ENCODE peak calls at places on chromosome 2, in four cellular contexts. One of them, this sample, is unnamed.

GRCh38 chr2:168246483-168247340 is 683 bp downstream of the STK39 start:
- DNase-seq in T-helper 2 cell: peak; percentile 63
- DNase-seq in SW 1271: no peak
- DNase-seq in M059J: peak; percentile 65
- DNase-seq in this sample: peak; percentile 39

GRCh38 chr2:7672027-7672684 is 754.9 kb downstream of the RNF144A start:
- DNase-seq in T-helper 2 cell: peak; percentile 12
- DNase-seq in SW 1271: no peak
- DNase-seq in M059J: no peak
- DNase-seq in this sample: peak; percentile 6

GRCh38 chr2:40962026-40962425 is 510.1 kb upstream of the SLC8A1 start:
- DNase-seq in T-helper 2 cell: no peak
- DNase-seq in SW 1271: no peak
- DNase-seq in M059J: no peak
- DNase-seq in this sample: no peak

GRCh38 chr2:173226899-173227692 is 127.6 kb upstream of the CDCA7 start:
- DNase-seq in T-helper 2 cell: no peak
- DNase-seq in SW 1271: no peak
- DNase-seq in M059J: no peak
- DNase-seq in this sample: no peak

GRCh38 chr2:28544405-28544914 is 48.6 kb downstream of the PLB1 start:
- DNase-seq in T-helper 2 cell: no peak
- DNase-seq in SW 1271: no peak
- DNase-seq in M059J: no peak
- DNase-seq in this sample: no peak

GRCh38 chr2:184206045-184206444 is 392.3 kb upstream of the ZNF804A start:
- DNase-seq in T-helper 2 cell: no peak
- DNase-seq in SW 1271: no peak
- DNase-seq in M059J: no peak
- DNase-seq in this sample: no peak

GRCh38 chr2:74267068-74267467 is 68.7 kb downstream of the MTHFD2 start:
- DNase-seq in T-helper 2 cell: peak; percentile 12
- DNase-seq in SW 1271: no peak
- DNase-seq in M059J: peak; percentile 20
- DNase-seq in this sample: no peak

GRCh38 chr2:172955587-172955986 is 120.1 kb upstream of the MAP3K20 start:
- DNase-seq in T-helper 2 cell: no peak
- DNase-seq in SW 1271: no peak
- DNase-seq in M059J: no peak
- DNase-seq in this sample: no peak

GRCh38 chr2:72793798-72794447 is 31.9 kb downstream of the EXOC6B start:
- DNase-seq in T-helper 2 cell: no peak
- DNase-seq in SW 1271: no peak
- DNase-seq in M059J: peak; percentile 73
- DNase-seq in this sample: no peak

GRCh38 chr2:119233326-119234020 is 9.8 kb downstream of the STEAP3 start:
- DNase-seq in T-helper 2 cell: no peak
- DNase-seq in SW 1271: no peak
- DNase-seq in M059J: peak; percentile 80
- DNase-seq in this sample: no peak

GRCh38 chr2:218876562-218877219 is 4.0 kb upstream of the WNT10A start:
- DNase-seq in T-helper 2 cell: peak; percentile 58
- DNase-seq in SW 1271: no peak
- DNase-seq in M059J: peak; percentile 73
- DNase-seq in this sample: peak; percentile 52

GRCh38 chr2:140064241-140064640 is 1284.1 kb upstream of the NXPH2 start:
- DNase-seq in T-helper 2 cell: no peak
- DNase-seq in SW 1271: no peak
- DNase-seq in M059J: no peak
- DNase-seq in this sample: no peak

GRCh38 chr2:68336192-68336591 is 16.4 kb upstream of the CNRIP1 start:
- DNase-seq in T-helper 2 cell: no peak
- DNase-seq in SW 1271: no peak
- DNase-seq in M059J: peak; percentile 84
- DNase-seq in this sample: no peak

GRCh38 chr2:176789751-176790150 is 422.8 kb upstream of the HNRNPA3 start:
- DNase-seq in T-helper 2 cell: no peak
- DNase-seq in SW 1271: no peak
- DNase-seq in M059J: no peak
- DNase-seq in this sample: no peak

GRCh38 chr2:224069172-224069571 is 30.1 kb upstream of the SERPINE2 start:
- DNase-seq in T-helper 2 cell: no peak
- DNase-seq in SW 1271: no peak
- DNase-seq in M059J: peak; percentile 25
- DNase-seq in this sample: no peak

GRCh38 chr2:66698879-66699278 is 264.0 kb downstream of the MEIS1 start:
- DNase-seq in T-helper 2 cell: no peak
- DNase-seq in SW 1271: no peak
- DNase-seq in M059J: no peak
- DNase-seq in this sample: no peak

GRCh38 chr2:55364189-55365055 is 55.2 kb downstream of the CCDC88A start:
- DNase-seq in T-helper 2 cell: no peak
- DNase-seq in SW 1271: no peak
- DNase-seq in M059J: peak; percentile 86
- DNase-seq in this sample: peak; percentile 37

GRCh38 chr2:46836295-46837111 is 79.1 kb downstream of the MCFD2 start:
- DNase-seq in T-helper 2 cell: no peak
- DNase-seq in SW 1271: no peak
- DNase-seq in M059J: peak; percentile 94
- DNase-seq in this sample: no peak

GRCh38 chr2:59888015-59888414 is 665.4 kb downstream of the BCL11A start:
- DNase-seq in T-helper 2 cell: no peak
- DNase-seq in SW 1271: no peak
- DNase-seq in M059J: no peak
- DNase-seq in this sample: no peak

GRCh38 chr2:209960676-209961630 is 41.5 kb upstream of the RPE start:
- DNase-seq in T-helper 2 cell: no peak
- DNase-seq in SW 1271: no peak
- DNase-seq in M059J: peak; percentile 46
- DNase-seq in this sample: no peak

GRCh38 chr2:96205888-96206287 is 2.7 kb downstream of the STARD7 start:
- DNase-seq in T-helper 2 cell: no peak
- DNase-seq in SW 1271: no peak
- DNase-seq in M059J: peak; percentile 70
- DNase-seq in this sample: no peak

GRCh38 chr2:111652681-111653080 is 231.3 kb downstream of the ANAPC1 start:
- DNase-seq in T-helper 2 cell: no peak
- DNase-seq in SW 1271: no peak
- DNase-seq in M059J: no peak
- DNase-seq in this sample: no peak

GRCh38 chr2:196336715-196337617 is 165.6 kb upstream of the STK17B start:
- DNase-seq in T-helper 2 cell: no peak
- DNase-seq in SW 1271: no peak
- DNase-seq in M059J: peak; percentile 27
- DNase-seq in this sample: no peak

GRCh38 chr2:171411791-171412483 is 21.9 kb downstream of the METTL8 start:
- DNase-seq in T-helper 2 cell: no peak
- DNase-seq in SW 1271: no peak
- DNase-seq in M059J: no peak
- DNase-seq in this sample: no peak

GRCh38 chr2:34570266-34570872 is 971.3 kb upstream of the FAM98A start:
- DNase-seq in T-helper 2 cell: no peak
- DNase-seq in SW 1271: peak; percentile 33
- DNase-seq in M059J: peak; percentile 21
- DNase-seq in this sample: no peak

GRCh38 chr2:39513641-39514094 is 76.6 kb upstream of the MAP4K3 start:
- DNase-seq in T-helper 2 cell: peak; percentile 62
- DNase-seq in SW 1271: no peak
- DNase-seq in M059J: peak; percentile 97
- DNase-seq in this sample: peak; percentile 67

GRCh38 chr2:216317831-216318230 is 54.5 kb downstream of the MARCHF4 start:
- DNase-seq in T-helper 2 cell: no peak
- DNase-seq in SW 1271: no peak
- DNase-seq in M059J: no peak
- DNase-seq in this sample: no peak

GRCh38 chr2:117771969-117772630 is 42.4 kb upstream of the DDX18 start:
- DNase-seq in T-helper 2 cell: no peak
- DNase-seq in SW 1271: no peak
- DNase-seq in M059J: peak; percentile 10
- DNase-seq in this sample: no peak

GRCh38 chr2:198641161-198641560 is 816.6 kb downstream of the SATB2 start:
- DNase-seq in T-helper 2 cell: no peak
- DNase-seq in SW 1271: no peak
- DNase-seq in M059J: peak; percentile 30
- DNase-seq in this sample: no peak

GRCh38 chr2:76870011-76870410 is 652.2 kb downstream of the LRRTM4 start:
- DNase-seq in T-helper 2 cell: no peak
- DNase-seq in SW 1271: no peak
- DNase-seq in M059J: no peak
- DNase-seq in this sample: no peak